ENCODE peak calls at places on chromosomes 3 and 15, in five cellular contexts. X is uterus, I is NB4, M is heart left ventricle, W is IMR-90. T is an unnamed sample.

GRCh38 chr3:194806991-194807685 is 121.5 kb downstream of the FAM43A start:
- DNase-seq in X (no peak), I (peak), M (no peak), W (peak), T (no peak)

GRCh38 chr3:195139091-195139875 is 131.7 kb downstream of the XXYLT1 start:
- DNase-seq in X (no peak), I (no peak), M (no peak), W (no peak), T (no peak)

GRCh38 chr3:147915057-147915456 is 505.9 kb downstream of the ZIC1 start:
- DNase-seq in X (no peak), I (no peak), M (no peak), W (peak), T (no peak)

GRCh38 chr15:95341686-95342085 is 988.8 kb upstream of the NR2F2 start:
- DNase-seq in X (no peak), I (no peak), M (no peak), W (no peak), T (no peak)

GRCh38 chr15:62075595-62076279 is 9.0 kb downstream of the C2CD4A start:
- DNase-seq in X (no peak), I (no peak), M (no peak), W (peak), T (no peak)

GRCh38 chr3:10557250-10557649 is 51.9 kb upstream of the ATP2B2 start:
- DNase-seq in X (no peak), I (no peak), M (no peak), W (no peak), T (no peak)

GRCh38 chr15:40137011-40137906 is 23.6 kb upstream of the BUB1B start:
- DNase-seq in X (no peak), I (no peak), M (no peak), W (no peak), T (no peak)

GRCh38 chr3:139939681-139940190 is 4.8 kb downstream of the CLSTN2 start:
- DNase-seq in X (no peak), I (no peak), M (no peak), W (no peak), T (no peak)

GRCh38 chr3:195467641-195468390 is 25.0 kb upstream of the ACAP2 start:
- DNase-seq in X (no peak), I (no peak), M (no peak), W (peak), T (no peak)

GRCh38 chr15:97517726-97518125 is 442.8 kb upstream of the ARRDC4 start:
- DNase-seq in X (no peak), I (peak), M (no peak), W (no peak), T (no peak)

GRCh38 chr15:69994429-69995201 is 103.1 kb downstream of the TLE3 start:
- DNase-seq in X (no peak), I (no peak), M (no peak), W (no peak), T (no peak)

GRCh38 chr15:81155375-81156218 is 21.5 kb downstream of the CFAP161 start:
- DNase-seq in X (peak), I (peak), M (no peak), W (peak), T (peak)

GRCh38 chr3:128878556-128879124 is 780 bp upstream of the ACAD9 start:
- DNase-seq in X (no peak), I (peak), M (peak), W (peak), T (peak)

GRCh38 chr3:125479091-125479490 is 40.9 kb downstream of the SNX4 start:
- DNase-seq in X (no peak), I (no peak), M (no peak), W (peak), T (no peak)

GRCh38 chr3:185807455-185808068 is 17.3 kb downstream of the IGF2BP2 start:
- DNase-seq in X (no peak), I (peak), M (no peak), W (peak), T (peak)

GRCh38 chr3:152309031-152309430 is 40.3 kb downstream of the MBNL1 start:
- DNase-seq in X (no peak), I (no peak), M (no peak), W (no peak), T (no peak)

DNA sequence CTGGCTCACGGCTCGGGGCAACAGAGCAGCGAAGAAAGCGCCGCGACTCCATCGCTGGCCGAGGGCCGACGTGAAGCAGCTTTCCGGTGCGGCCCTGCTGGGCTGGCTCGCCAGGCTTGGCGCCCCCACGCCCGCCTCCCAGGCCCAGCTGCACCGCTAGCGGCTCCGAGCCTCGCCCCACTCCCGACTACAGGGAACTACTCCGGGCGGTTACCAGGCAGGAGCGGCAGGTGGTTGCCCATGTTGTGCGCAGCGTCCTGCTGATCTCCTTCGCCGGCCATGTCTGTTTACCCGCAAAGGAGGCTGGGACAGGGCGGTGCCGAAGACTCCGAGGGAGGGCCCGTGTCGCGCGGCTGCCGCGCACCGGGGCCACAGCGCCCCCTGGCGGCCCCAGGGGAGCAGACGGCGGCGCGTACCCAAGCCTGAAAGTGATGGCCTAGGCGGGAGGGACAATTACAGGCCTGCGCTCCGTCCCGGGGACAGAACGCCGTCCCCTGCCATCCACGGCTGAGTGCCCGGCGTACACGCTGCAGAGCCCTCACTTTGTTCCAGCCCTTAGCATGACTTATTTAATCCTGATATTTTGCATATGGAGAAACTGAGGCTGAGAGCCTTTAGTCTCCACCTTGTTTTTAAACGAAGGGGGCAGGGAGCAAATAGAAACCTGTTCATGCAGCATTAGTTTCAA is at the start of gene CRBN:
- DNase-seq in X (peak), I (peak), M (peak), W (peak), T (peak)
- TF ChIP-seq POLR2A in X (peak), I (peak), M (peak), W (peak), T (peak)

DNA sequence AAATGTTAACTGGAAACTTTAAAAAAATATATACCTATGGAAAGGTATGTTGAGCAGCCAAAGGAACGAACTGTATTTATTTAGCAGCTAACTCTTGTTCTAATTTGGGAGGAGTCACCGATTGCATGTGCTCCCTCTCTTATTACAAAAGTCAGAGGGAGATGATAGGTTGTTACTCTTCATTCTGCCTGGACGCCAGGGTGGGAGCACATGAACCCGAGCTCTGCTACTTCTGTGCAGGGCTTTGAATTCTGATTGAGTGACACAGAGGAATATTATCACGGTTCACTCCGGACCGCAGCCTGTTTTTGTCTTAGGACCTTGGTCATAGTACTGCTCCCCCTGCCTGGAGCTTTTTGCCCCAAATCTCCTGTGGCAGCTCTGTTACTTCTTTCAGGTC is 36.9 kb upstream of the LRIG1 start:
- DNase-seq in X (no peak), I (no peak), M (no peak), W (no peak), T (no peak)
- TF ChIP-seq POLR2A in X (no peak), I (no peak), M (no peak), W (no peak), T (no peak)

GRCh38 chr15:48333553-48333952 is 2.3 kb downstream of the DUT start:
- DNase-seq in X (no peak), I (peak), M (no peak), W (no peak), T (peak)

GRCh38 chr15:48331796-48332641 is 790 bp downstream of the DUT start:
- DNase-seq in X (peak), I (peak), M (peak), W (peak), T (peak)

GRCh38 chr15:48332642-48333034 is 1.4 kb downstream of the DUT start:
- DNase-seq in X (no peak), I (peak), M (no peak), W (no peak), T (peak)

GRCh38 chr15:48330045-48330840 is 986 bp upstream of the DUT start:
- DNase-seq in X (no peak), I (no peak), M (no peak), W (peak), T (peak)

DNA sequence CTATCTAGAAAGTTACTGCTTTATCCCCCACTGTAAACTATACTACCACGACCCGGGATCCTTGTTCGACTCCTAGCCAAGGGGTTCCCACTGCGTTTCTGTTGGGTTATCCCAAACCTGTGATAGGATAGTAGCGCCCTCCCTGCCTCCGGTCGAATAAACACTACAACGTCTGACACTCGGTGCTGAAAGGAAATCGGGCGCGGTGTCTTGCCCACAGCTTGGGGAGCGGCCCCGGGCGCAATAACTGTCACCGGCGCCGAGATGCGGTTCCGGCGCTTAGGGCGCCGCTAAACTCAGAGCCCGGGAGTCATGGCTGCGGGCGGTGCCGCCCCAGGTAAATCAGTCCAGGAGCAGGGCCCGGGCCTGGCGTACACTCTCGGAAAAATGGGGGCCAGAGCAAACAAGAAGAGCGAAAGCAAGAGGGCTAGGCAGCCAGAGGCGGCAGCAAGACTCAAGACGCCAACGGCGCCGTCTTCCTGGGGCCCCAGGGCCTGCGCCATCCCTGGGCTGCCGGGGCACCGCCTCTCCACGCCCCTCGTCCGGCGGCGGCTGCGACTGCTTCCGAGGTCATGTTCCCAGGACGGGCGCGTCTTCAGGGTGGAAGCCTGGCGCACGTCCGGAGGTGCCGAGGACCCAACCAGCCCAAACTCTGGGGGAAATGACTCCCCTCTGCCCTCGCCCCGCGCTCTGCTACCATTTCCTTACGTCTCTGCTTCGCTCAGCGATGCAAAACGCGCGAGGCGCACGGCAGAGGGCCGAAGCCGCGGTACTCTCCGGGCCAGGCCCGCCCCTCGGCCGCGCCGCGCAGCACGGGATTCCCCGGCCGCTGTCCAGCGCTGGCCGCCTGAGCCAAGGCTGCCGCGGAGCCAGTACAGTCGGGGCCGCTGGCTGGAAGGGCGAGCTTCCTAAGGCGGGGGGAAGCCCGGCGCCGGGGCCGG is at the start of gene DUT:
- DNase-seq in X (peak), I (peak), M (peak), W (peak), T (peak)
- TF ChIP-seq POLR2A in X (peak), I (peak), M (peak), W (peak), T (peak)

GRCh38 chr3:187000711-187001151 is 70.4 kb downstream of the ST6GAL1 start:
- DNase-seq in X (no peak), I (peak), M (no peak), W (no peak), T (no peak)
- TF ChIP-seq POLR2A in X (no peak), I (no peak), M (no peak), W (no peak), T (no peak)

DNA sequence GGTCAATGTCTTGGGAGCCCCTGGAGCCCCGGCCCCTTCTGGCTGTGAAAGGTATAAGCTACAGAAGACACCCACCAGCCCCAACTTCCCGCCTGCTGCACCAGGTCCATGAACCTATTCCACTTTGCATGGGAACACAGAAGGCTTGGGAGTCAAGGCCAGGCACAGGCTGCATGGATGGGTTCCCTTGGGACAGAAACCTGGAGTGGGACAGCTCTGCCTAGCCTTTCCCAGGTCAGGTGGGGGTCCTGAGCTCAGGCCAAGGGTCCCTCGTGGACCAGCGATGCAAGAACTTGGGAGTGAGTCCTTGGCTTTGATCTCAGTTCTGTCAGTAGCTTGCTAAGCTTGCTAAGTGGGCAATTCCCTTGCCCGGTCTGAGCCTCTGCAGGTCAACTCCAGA is 25.0 kb downstream of the TKT start:
- DNase-seq in X (no peak), I (no peak), M (no peak), W (no peak), T (no peak)
- TF ChIP-seq POLR2A in X (no peak), I (no peak), M (no peak), W (no peak), T (no peak)

DNA sequence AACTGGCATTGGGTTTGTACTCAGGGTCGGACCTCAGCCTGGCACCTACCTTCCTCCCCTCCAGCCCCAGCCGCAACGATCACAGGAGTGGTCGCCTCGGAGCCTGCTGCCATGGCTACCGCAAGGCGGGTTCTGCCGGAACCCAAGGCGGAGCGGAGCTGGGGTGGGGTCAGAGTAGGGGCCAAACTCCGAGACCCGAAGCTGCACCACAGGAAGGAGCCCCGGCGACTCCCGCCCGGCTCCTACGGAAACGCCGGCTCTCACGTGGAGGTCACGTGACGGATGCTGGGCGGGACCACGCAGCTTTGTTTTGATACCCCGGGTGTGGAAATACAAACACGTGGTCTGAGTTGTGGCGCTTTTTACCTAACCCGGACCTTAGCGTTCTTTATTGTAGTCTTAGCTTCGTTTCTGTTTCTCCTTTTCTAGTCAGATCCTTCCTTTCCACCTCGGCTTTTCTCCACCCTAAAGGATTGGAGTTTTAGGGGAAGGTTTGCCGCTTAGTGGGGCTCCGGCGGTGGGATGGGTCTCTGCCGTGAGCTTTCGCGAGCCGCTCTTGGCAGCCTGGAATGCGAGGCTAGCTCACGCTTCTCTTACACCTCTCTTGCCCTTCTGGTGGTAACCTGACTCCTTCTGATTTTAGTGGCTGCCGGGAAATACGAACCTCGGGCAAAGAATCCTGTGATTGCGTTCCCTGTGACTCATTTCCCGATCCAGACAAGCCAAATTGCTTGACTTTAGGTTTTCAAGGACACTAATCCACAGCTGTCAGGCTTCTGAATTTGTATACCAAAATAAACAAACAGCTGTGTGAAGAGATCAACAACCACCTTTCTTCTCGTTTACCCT is at the start of gene HSPBAP1:
- DNase-seq in X (peak), I (peak), M (peak), W (peak), T (no peak)
- TF ChIP-seq POLR2A in X (peak), I (peak), M (peak), W (peak), T (peak)

T was measured in erythroblast.